ENCODE peak calls at places on chromosomes 16 and 17, in eight cellular contexts. One of them, this sample, is unnamed.

GRCh38 chr17:2179615-2180295 is 123.8 kb downstream of the SMG6 start:
- DNase-seq in GM12865: no peak
- DNase-seq in OCI-LY7: no peak
- DNase-seq in coronary artery: peak; percentile 87
- DNase-seq in left ventricle myocardium inferior: peak; percentile 81
- DNase-seq in activated CD8-positive, alpha-beta memory T cell treated with anti-CD3 and anti-CD28 coated beads for 4 hours: no peak
- DNase-seq in HEK293T: no peak
- DNase-seq in stimulated activated CD4-positive, alpha-beta T cell treated with anti-CD3 and anti-CD28 coated beads, Interleukin-2, amount 100 ng/mL, for 48 hours: no peak
- DNase-seq in this sample: no peak

GRCh38 chr16:20243731-20244281 is 83.5 kb downstream of the GP2 start:
- DNase-seq in GM12865: peak; percentile 5
- DNase-seq in OCI-LY7: no peak
- DNase-seq in coronary artery: no peak
- DNase-seq in left ventricle myocardium inferior: no peak
- DNase-seq in activated CD8-positive, alpha-beta memory T cell treated with anti-CD3 and anti-CD28 coated beads for 4 hours: no peak
- DNase-seq in HEK293T: no peak
- DNase-seq in stimulated activated CD4-positive, alpha-beta T cell treated with anti-CD3 and anti-CD28 coated beads, Interleukin-2, amount 100 ng/mL, for 48 hours: no peak
- DNase-seq in this sample: no peak

GRCh38 chr16:1781758-1782407 is 488 bp downstream of the SPSB3 start:
- DNase-seq in GM12865: peak; percentile 42
- DNase-seq in OCI-LY7: peak; percentile 36
- DNase-seq in coronary artery: no peak
- DNase-seq in left ventricle myocardium inferior: no peak
- DNase-seq in activated CD8-positive, alpha-beta memory T cell treated with anti-CD3 and anti-CD28 coated beads for 4 hours: no peak
- DNase-seq in HEK293T: no peak
- DNase-seq in stimulated activated CD4-positive, alpha-beta T cell treated with anti-CD3 and anti-CD28 coated beads, Interleukin-2, amount 100 ng/mL, for 48 hours: no peak
- DNase-seq in this sample: no peak

GRCh38 chr17:68953340-68953997 is 1.7 kb downstream of the ABCA8 start:
- DNase-seq in GM12865: no peak
- DNase-seq in OCI-LY7: no peak
- DNase-seq in coronary artery: no peak
- DNase-seq in left ventricle myocardium inferior: no peak
- DNase-seq in activated CD8-positive, alpha-beta memory T cell treated with anti-CD3 and anti-CD28 coated beads for 4 hours: no peak
- DNase-seq in HEK293T: no peak
- DNase-seq in stimulated activated CD4-positive, alpha-beta T cell treated with anti-CD3 and anti-CD28 coated beads, Interleukin-2, amount 100 ng/mL, for 48 hours: no peak
- DNase-seq in this sample: no peak

GRCh38 chr16:71870818-71871217 is 13.2 kb downstream of the ZNF821 start:
- DNase-seq in GM12865: peak; percentile 31
- DNase-seq in OCI-LY7: no peak
- DNase-seq in coronary artery: no peak
- DNase-seq in left ventricle myocardium inferior: no peak
- DNase-seq in activated CD8-positive, alpha-beta memory T cell treated with anti-CD3 and anti-CD28 coated beads for 4 hours: no peak
- DNase-seq in HEK293T: no peak
- DNase-seq in stimulated activated CD4-positive, alpha-beta T cell treated with anti-CD3 and anti-CD28 coated beads, Interleukin-2, amount 100 ng/mL, for 48 hours: no peak
- DNase-seq in this sample: no peak

GRCh38 chr17:44522883-44523671 is 19.9 kb upstream of the GPATCH8 start:
- DNase-seq in GM12865: peak; percentile 82
- DNase-seq in OCI-LY7: peak; percentile 75
- DNase-seq in coronary artery: no peak
- DNase-seq in left ventricle myocardium inferior: peak; percentile 65
- DNase-seq in activated CD8-positive, alpha-beta memory T cell treated with anti-CD3 and anti-CD28 coated beads for 4 hours: no peak
- DNase-seq in HEK293T: peak; percentile 84
- DNase-seq in stimulated activated CD4-positive, alpha-beta T cell treated with anti-CD3 and anti-CD28 coated beads, Interleukin-2, amount 100 ng/mL, for 48 hours: peak; percentile 62
- DNase-seq in this sample: no peak

GRCh38 chr17:16818821-16819683 is 129.0 kb downstream of the CCDC144A start:
- DNase-seq in GM12865: no peak
- DNase-seq in OCI-LY7: no peak
- DNase-seq in coronary artery: no peak
- DNase-seq in left ventricle myocardium inferior: no peak
- DNase-seq in activated CD8-positive, alpha-beta memory T cell treated with anti-CD3 and anti-CD28 coated beads for 4 hours: no peak
- DNase-seq in HEK293T: no peak
- DNase-seq in stimulated activated CD4-positive, alpha-beta T cell treated with anti-CD3 and anti-CD28 coated beads, Interleukin-2, amount 100 ng/mL, for 48 hours: no peak
- DNase-seq in this sample: no peak

GRCh38 chr17:45264988-45265387 is 3.1 kb upstream of the SPATA32 start:
- DNase-seq in GM12865: no peak
- DNase-seq in OCI-LY7: no peak
- DNase-seq in coronary artery: no peak
- DNase-seq in left ventricle myocardium inferior: no peak
- DNase-seq in activated CD8-positive, alpha-beta memory T cell treated with anti-CD3 and anti-CD28 coated beads for 4 hours: no peak
- DNase-seq in HEK293T: no peak
- DNase-seq in stimulated activated CD4-positive, alpha-beta T cell treated with anti-CD3 and anti-CD28 coated beads, Interleukin-2, amount 100 ng/mL, for 48 hours: no peak
- DNase-seq in this sample: no peak

GRCh38 chr16:66843191-66843590 is 1.0 kb upstream of the CA7 start:
- DNase-seq in GM12865: no peak
- DNase-seq in OCI-LY7: no peak
- DNase-seq in coronary artery: no peak
- DNase-seq in left ventricle myocardium inferior: no peak
- DNase-seq in activated CD8-positive, alpha-beta memory T cell treated with anti-CD3 and anti-CD28 coated beads for 4 hours: no peak
- DNase-seq in HEK293T: no peak
- DNase-seq in stimulated activated CD4-positive, alpha-beta T cell treated with anti-CD3 and anti-CD28 coated beads, Interleukin-2, amount 100 ng/mL, for 48 hours: no peak
- DNase-seq in this sample: no peak

GRCh38 chr17:614637-615546 is 99.7 kb downstream of the VPS53 start:
- DNase-seq in GM12865: no peak
- DNase-seq in OCI-LY7: no peak
- DNase-seq in coronary artery: peak; percentile 47
- DNase-seq in left ventricle myocardium inferior: no peak
- DNase-seq in activated CD8-positive, alpha-beta memory T cell treated with anti-CD3 and anti-CD28 coated beads for 4 hours: no peak
- DNase-seq in HEK293T: no peak
- DNase-seq in stimulated activated CD4-positive, alpha-beta T cell treated with anti-CD3 and anti-CD28 coated beads, Interleukin-2, amount 100 ng/mL, for 48 hours: no peak
- DNase-seq in this sample: no peak

GRCh38 chr17:51059781-51060180 is 60.9 kb downstream of the SPAG9 start:
- DNase-seq in GM12865: no peak
- DNase-seq in OCI-LY7: no peak
- DNase-seq in coronary artery: no peak
- DNase-seq in left ventricle myocardium inferior: no peak
- DNase-seq in activated CD8-positive, alpha-beta memory T cell treated with anti-CD3 and anti-CD28 coated beads for 4 hours: no peak
- DNase-seq in HEK293T: no peak
- DNase-seq in stimulated activated CD4-positive, alpha-beta T cell treated with anti-CD3 and anti-CD28 coated beads, Interleukin-2, amount 100 ng/mL, for 48 hours: no peak
- DNase-seq in this sample: no peak

GRCh38 chr17:15999974-16000827 is 577 bp downstream of the TTC19 start:
- DNase-seq in GM12865: peak; percentile 57
- DNase-seq in OCI-LY7: peak; percentile 55
- DNase-seq in coronary artery: peak; percentile 77
- DNase-seq in left ventricle myocardium inferior: peak; percentile 38
- DNase-seq in activated CD8-positive, alpha-beta memory T cell treated with anti-CD3 and anti-CD28 coated beads for 4 hours: no peak
- DNase-seq in HEK293T: peak; percentile 56
- DNase-seq in stimulated activated CD4-positive, alpha-beta T cell treated with anti-CD3 and anti-CD28 coated beads, Interleukin-2, amount 100 ng/mL, for 48 hours: no peak
- DNase-seq in this sample: no peak

GRCh38 chr17:50056217-50056960 is 479 bp downstream of the ITGA3 start:
- DNase-seq in GM12865: peak; percentile 81
- DNase-seq in OCI-LY7: peak; percentile 82
- DNase-seq in coronary artery: no peak
- DNase-seq in left ventricle myocardium inferior: peak; percentile 55
- DNase-seq in activated CD8-positive, alpha-beta memory T cell treated with anti-CD3 and anti-CD28 coated beads for 4 hours: peak; percentile 10
- DNase-seq in HEK293T: peak; percentile 80
- DNase-seq in stimulated activated CD4-positive, alpha-beta T cell treated with anti-CD3 and anti-CD28 coated beads, Interleukin-2, amount 100 ng/mL, for 48 hours: peak; percentile 63
- DNase-seq in this sample: peak; percentile 61

GRCh38 chr16:89369266-89369895 is 121.0 kb downstream of the ANKRD11 start:
- DNase-seq in GM12865: no peak
- DNase-seq in OCI-LY7: no peak
- DNase-seq in coronary artery: no peak
- DNase-seq in left ventricle myocardium inferior: no peak
- DNase-seq in activated CD8-positive, alpha-beta memory T cell treated with anti-CD3 and anti-CD28 coated beads for 4 hours: no peak
- DNase-seq in HEK293T: no peak
- DNase-seq in stimulated activated CD4-positive, alpha-beta T cell treated with anti-CD3 and anti-CD28 coated beads, Interleukin-2, amount 100 ng/mL, for 48 hours: no peak
- DNase-seq in this sample: no peak

GRCh38 chr17:36742267-36743000 is 141.1 kb downstream of the MRM1 start:
- DNase-seq in GM12865: no peak
- DNase-seq in OCI-LY7: no peak
- DNase-seq in coronary artery: no peak
- DNase-seq in left ventricle myocardium inferior: no peak
- DNase-seq in activated CD8-positive, alpha-beta memory T cell treated with anti-CD3 and anti-CD28 coated beads for 4 hours: no peak
- DNase-seq in HEK293T: no peak
- DNase-seq in stimulated activated CD4-positive, alpha-beta T cell treated with anti-CD3 and anti-CD28 coated beads, Interleukin-2, amount 100 ng/mL, for 48 hours: no peak
- DNase-seq in this sample: no peak

GRCh38 chr16:24539850-24540484 is 601 bp downstream of the RBBP6 start:
- DNase-seq in GM12865: peak; percentile 71
- DNase-seq in OCI-LY7: no peak
- DNase-seq in coronary artery: no peak
- DNase-seq in left ventricle myocardium inferior: peak; percentile 64
- DNase-seq in activated CD8-positive, alpha-beta memory T cell treated with anti-CD3 and anti-CD28 coated beads for 4 hours: peak; percentile 5
- DNase-seq in HEK293T: peak; percentile 10
- DNase-seq in stimulated activated CD4-positive, alpha-beta T cell treated with anti-CD3 and anti-CD28 coated beads, Interleukin-2, amount 100 ng/mL, for 48 hours: peak; percentile 46
- DNase-seq in this sample: no peak

GRCh38 chr17:74543891-74544760 is 1.8 kb downstream of the CD300C start:
- DNase-seq in GM12865: no peak
- DNase-seq in OCI-LY7: no peak
- DNase-seq in coronary artery: no peak
- DNase-seq in left ventricle myocardium inferior: no peak
- DNase-seq in activated CD8-positive, alpha-beta memory T cell treated with anti-CD3 and anti-CD28 coated beads for 4 hours: no peak
- DNase-seq in HEK293T: no peak
- DNase-seq in stimulated activated CD4-positive, alpha-beta T cell treated with anti-CD3 and anti-CD28 coated beads, Interleukin-2, amount 100 ng/mL, for 48 hours: no peak
- DNase-seq in this sample: no peak

GRCh38 chr17:42409467-42410351 is 13.3 kb downstream of the CAVIN1 start:
- DNase-seq in GM12865: no peak
- DNase-seq in OCI-LY7: no peak
- DNase-seq in coronary artery: peak; percentile 96
- DNase-seq in left ventricle myocardium inferior: peak; percentile 67
- DNase-seq in activated CD8-positive, alpha-beta memory T cell treated with anti-CD3 and anti-CD28 coated beads for 4 hours: no peak
- DNase-seq in HEK293T: no peak
- DNase-seq in stimulated activated CD4-positive, alpha-beta T cell treated with anti-CD3 and anti-CD28 coated beads, Interleukin-2, amount 100 ng/mL, for 48 hours: no peak
- DNase-seq in this sample: no peak

GRCh38 chr16:1979271-1980025 is 1.8 kb downstream of the NOXO1 start:
- DNase-seq in GM12865: no peak
- DNase-seq in OCI-LY7: no peak
- DNase-seq in coronary artery: no peak
- DNase-seq in left ventricle myocardium inferior: no peak
- DNase-seq in activated CD8-positive, alpha-beta memory T cell treated with anti-CD3 and anti-CD28 coated beads for 4 hours: no peak
- DNase-seq in HEK293T: no peak
- DNase-seq in stimulated activated CD4-positive, alpha-beta T cell treated with anti-CD3 and anti-CD28 coated beads, Interleukin-2, amount 100 ng/mL, for 48 hours: no peak
- DNase-seq in this sample: no peak

GRCh38 chr17:33687831-33688230 is 394.7 kb upstream of the ASIC2 start:
- DNase-seq in GM12865: peak; percentile 2
- DNase-seq in OCI-LY7: no peak
- DNase-seq in coronary artery: no peak
- DNase-seq in left ventricle myocardium inferior: no peak
- DNase-seq in activated CD8-positive, alpha-beta memory T cell treated with anti-CD3 and anti-CD28 coated beads for 4 hours: no peak
- DNase-seq in HEK293T: no peak
- DNase-seq in stimulated activated CD4-positive, alpha-beta T cell treated with anti-CD3 and anti-CD28 coated beads, Interleukin-2, amount 100 ng/mL, for 48 hours: no peak
- DNase-seq in this sample: no peak

GRCh38 chr17:12402963-12403622 is 262.6 kb upstream of the MYOCD start:
- DNase-seq in GM12865: no peak
- DNase-seq in OCI-LY7: no peak
- DNase-seq in coronary artery: no peak
- DNase-seq in left ventricle myocardium inferior: no peak
- DNase-seq in activated CD8-positive, alpha-beta memory T cell treated with anti-CD3 and anti-CD28 coated beads for 4 hours: no peak
- DNase-seq in HEK293T: no peak
- DNase-seq in stimulated activated CD4-positive, alpha-beta T cell treated with anti-CD3 and anti-CD28 coated beads, Interleukin-2, amount 100 ng/mL, for 48 hours: no peak
- DNase-seq in this sample: no peak

GRCh38 chr16:1505912-1506311 is 12.8 kb downstream of the TELO2 start:
- DNase-seq in GM12865: no peak
- DNase-seq in OCI-LY7: no peak
- DNase-seq in coronary artery: no peak
- DNase-seq in left ventricle myocardium inferior: no peak
- DNase-seq in activated CD8-positive, alpha-beta memory T cell treated with anti-CD3 and anti-CD28 coated beads for 4 hours: no peak
- DNase-seq in HEK293T: no peak
- DNase-seq in stimulated activated CD4-positive, alpha-beta T cell treated with anti-CD3 and anti-CD28 coated beads, Interleukin-2, amount 100 ng/mL, for 48 hours: no peak
- DNase-seq in this sample: no peak

GRCh38 chr16:19127674-19128131 is 13.9 kb downstream of the ITPRIPL2 start:
- DNase-seq in GM12865: peak; percentile 76
- DNase-seq in OCI-LY7: no peak
- DNase-seq in coronary artery: no peak
- DNase-seq in left ventricle myocardium inferior: no peak
- DNase-seq in activated CD8-positive, alpha-beta memory T cell treated with anti-CD3 and anti-CD28 coated beads for 4 hours: no peak
- DNase-seq in HEK293T: no peak
- DNase-seq in stimulated activated CD4-positive, alpha-beta T cell treated with anti-CD3 and anti-CD28 coated beads, Interleukin-2, amount 100 ng/mL, for 48 hours: no peak
- DNase-seq in this sample: no peak

GRCh38 chr17:40290629-40291296 is 3.1 kb downstream of the CDC6 start:
- DNase-seq in GM12865: peak; percentile 70
- DNase-seq in OCI-LY7: peak; percentile 71
- DNase-seq in coronary artery: peak; percentile 50
- DNase-seq in left ventricle myocardium inferior: no peak
- DNase-seq in activated CD8-positive, alpha-beta memory T cell treated with anti-CD3 and anti-CD28 coated beads for 4 hours: no peak
- DNase-seq in HEK293T: no peak
- DNase-seq in stimulated activated CD4-positive, alpha-beta T cell treated with anti-CD3 and anti-CD28 coated beads, Interleukin-2, amount 100 ng/mL, for 48 hours: no peak
- DNase-seq in this sample: peak; percentile 39

GRCh38 chr16:11796227-11797165 is 562 bp downstream of the ZC3H7A start:
- DNase-seq in GM12865: peak; percentile 44
- DNase-seq in OCI-LY7: peak; percentile 31
- DNase-seq in coronary artery: peak; percentile 89
- DNase-seq in left ventricle myocardium inferior: peak; percentile 72
- DNase-seq in activated CD8-positive, alpha-beta memory T cell treated with anti-CD3 and anti-CD28 coated beads for 4 hours: no peak
- DNase-seq in HEK293T: peak; percentile 41
- DNase-seq in stimulated activated CD4-positive, alpha-beta T cell treated with anti-CD3 and anti-CD28 coated beads, Interleukin-2, amount 100 ng/mL, for 48 hours: no peak
- DNase-seq in this sample: peak; percentile 48

GRCh38 chr16:22734313-22734869 is 79.6 kb upstream of the HS3ST2 start:
- DNase-seq in GM12865: no peak
- DNase-seq in OCI-LY7: no peak
- DNase-seq in coronary artery: no peak
- DNase-seq in left ventricle myocardium inferior: no peak
- DNase-seq in activated CD8-positive, alpha-beta memory T cell treated with anti-CD3 and anti-CD28 coated beads for 4 hours: no peak
- DNase-seq in HEK293T: no peak
- DNase-seq in stimulated activated CD4-positive, alpha-beta T cell treated with anti-CD3 and anti-CD28 coated beads, Interleukin-2, amount 100 ng/mL, for 48 hours: no peak
- DNase-seq in this sample: no peak

GRCh38 chr17:17445925-17446665 is 30.7 kb upstream of the MED9 start:
- DNase-seq in GM12865: no peak
- DNase-seq in OCI-LY7: no peak
- DNase-seq in coronary artery: no peak
- DNase-seq in left ventricle myocardium inferior: no peak
- DNase-seq in activated CD8-positive, alpha-beta memory T cell treated with anti-CD3 and anti-CD28 coated beads for 4 hours: no peak
- DNase-seq in HEK293T: no peak
- DNase-seq in stimulated activated CD4-positive, alpha-beta T cell treated with anti-CD3 and anti-CD28 coated beads, Interleukin-2, amount 100 ng/mL, for 48 hours: no peak
- DNase-seq in this sample: no peak

GRCh38 chr17:7651959-7652658 is 1.4 kb downstream of the ATP1B2 start:
- DNase-seq in GM12865: no peak
- DNase-seq in OCI-LY7: no peak
- DNase-seq in coronary artery: no peak
- DNase-seq in left ventricle myocardium inferior: no peak
- DNase-seq in activated CD8-positive, alpha-beta memory T cell treated with anti-CD3 and anti-CD28 coated beads for 4 hours: no peak
- DNase-seq in HEK293T: no peak
- DNase-seq in stimulated activated CD4-positive, alpha-beta T cell treated with anti-CD3 and anti-CD28 coated beads, Interleukin-2, amount 100 ng/mL, for 48 hours: no peak
- DNase-seq in this sample: no peak

GRCh38 chr17:4623249-4623648 is 18.2 kb downstream of the ALOX15 start:
- DNase-seq in GM12865: no peak
- DNase-seq in OCI-LY7: no peak
- DNase-seq in coronary artery: no peak
- DNase-seq in left ventricle myocardium inferior: no peak
- DNase-seq in activated CD8-positive, alpha-beta memory T cell treated with anti-CD3 and anti-CD28 coated beads for 4 hours: no peak
- DNase-seq in HEK293T: no peak
- DNase-seq in stimulated activated CD4-positive, alpha-beta T cell treated with anti-CD3 and anti-CD28 coated beads, Interleukin-2, amount 100 ng/mL, for 48 hours: no peak
- DNase-seq in this sample: no peak

GRCh38 chr17:21417921-21418320 is 41.8 kb downstream of the KCNJ12 start:
- DNase-seq in GM12865: no peak
- DNase-seq in OCI-LY7: no peak
- DNase-seq in coronary artery: no peak
- DNase-seq in left ventricle myocardium inferior: peak; percentile 9
- DNase-seq in activated CD8-positive, alpha-beta memory T cell treated with anti-CD3 and anti-CD28 coated beads for 4 hours: no peak
- DNase-seq in HEK293T: no peak
- DNase-seq in stimulated activated CD4-positive, alpha-beta T cell treated with anti-CD3 and anti-CD28 coated beads, Interleukin-2, amount 100 ng/mL, for 48 hours: no peak
- DNase-seq in this sample: no peak

GRCh38 chr17:48067245-48067644 is 19.1 kb downstream of the NFE2L1 start:
- DNase-seq in GM12865: no peak
- DNase-seq in OCI-LY7: no peak
- DNase-seq in coronary artery: no peak
- DNase-seq in left ventricle myocardium inferior: no peak
- DNase-seq in activated CD8-positive, alpha-beta memory T cell treated with anti-CD3 and anti-CD28 coated beads for 4 hours: no peak
- DNase-seq in HEK293T: no peak
- DNase-seq in stimulated activated CD4-positive, alpha-beta T cell treated with anti-CD3 and anti-CD28 coated beads, Interleukin-2, amount 100 ng/mL, for 48 hours: no peak
- DNase-seq in this sample: no peak

GRCh38 chr17:80942360-80943345 is 49.0 kb upstream of the CHMP6 start:
- DNase-seq in GM12865: no peak
- DNase-seq in OCI-LY7: no peak
- DNase-seq in coronary artery: peak; percentile 94
- DNase-seq in left ventricle myocardium inferior: peak; percentile 95
- DNase-seq in activated CD8-positive, alpha-beta memory T cell treated with anti-CD3 and anti-CD28 coated beads for 4 hours: no peak
- DNase-seq in HEK293T: no peak
- DNase-seq in stimulated activated CD4-positive, alpha-beta T cell treated with anti-CD3 and anti-CD28 coated beads, Interleukin-2, amount 100 ng/mL, for 48 hours: no peak
- DNase-seq in this sample: no peak

GRCh38 chr17:42052478-42052877 is 2.1 kb upstream of the C17orf113 start:
- DNase-seq in GM12865: no peak
- DNase-seq in OCI-LY7: no peak
- DNase-seq in coronary artery: no peak
- DNase-seq in left ventricle myocardium inferior: no peak
- DNase-seq in activated CD8-positive, alpha-beta memory T cell treated with anti-CD3 and anti-CD28 coated beads for 4 hours: no peak
- DNase-seq in HEK293T: no peak
- DNase-seq in stimulated activated CD4-positive, alpha-beta T cell treated with anti-CD3 and anti-CD28 coated beads, Interleukin-2, amount 100 ng/mL, for 48 hours: no peak
- DNase-seq in this sample: no peak

GRCh38 chr16:30853758-30854157 is 40.1 kb downstream of the BCL7C start:
- DNase-seq in GM12865: no peak
- DNase-seq in OCI-LY7: no peak
- DNase-seq in coronary artery: no peak
- DNase-seq in left ventricle myocardium inferior: no peak
- DNase-seq in activated CD8-positive, alpha-beta memory T cell treated with anti-CD3 and anti-CD28 coated beads for 4 hours: no peak
- DNase-seq in HEK293T: no peak
- DNase-seq in stimulated activated CD4-positive, alpha-beta T cell treated with anti-CD3 and anti-CD28 coated beads, Interleukin-2, amount 100 ng/mL, for 48 hours: no peak
- DNase-seq in this sample: no peak

This sample was measured in CD4-positive, alpha-beta memory T cell.